ENCODE peak calls at places on chromosomes 16 and 17, in ten cellular contexts. I, J, H, N, Y, F, G, B, D and Z are unnamed samples.

GRCh38 chr16:19231881-19232280 is 53.6 kb upstream of the CLEC19A start:
- DNase-seq in I (no peak), J (no peak), H (no peak), N (no peak), Y (no peak), F (no peak), G (no peak), B (no peak), D (no peak), Z (no peak)

GRCh38 chr16:89924298-89924924 is 1.3 kb downstream of the TUBB3 start:
- DNase-seq in I (no peak), J (peak; percentile 24), H (no peak), N (no peak), Y (no peak), F (peak; percentile 54), G (no peak), B (no peak), D (no peak), Z (no peak)

GRCh38 chr16:26598061-26598460 is 468.7 kb upstream of the C16orf82 start:
- DNase-seq in I (no peak), J (peak; percentile 63), H (no peak), N (no peak), Y (no peak), F (no peak), G (peak; percentile 41), B (no peak), D (no peak), Z (no peak)

GRCh38 chr17:37532751-37533150 is 43.1 kb downstream of the DUSP14 start:
- DNase-seq in I (no peak), J (no peak), H (no peak), N (no peak), Y (no peak), F (no peak), G (no peak), B (no peak), D (no peak), Z (no peak)

GRCh38 chr17:79997004-79997673 is 38.5 kb downstream of the TBC1D16 start:
- DNase-seq in I (no peak), J (peak; percentile 74), H (no peak), N (no peak), Y (no peak), F (no peak), G (peak; percentile 64), B (no peak), D (no peak), Z (no peak)

GRCh38 chr17:79023886-79024771 is at the start of gene C1QTNF1:
- DNase-seq in I (peak; percentile 73), J (peak; percentile 35), H (no peak), N (peak; percentile 86), Y (peak; percentile 70), F (peak; percentile 88), G (no peak), B (peak; percentile 59), D (peak; percentile 84), Z (peak; percentile 75)

GRCh38 chr16:75965504-75966374 is 239.4 kb upstream of the CPHXL start:
- DNase-seq in I (no peak), J (no peak), H (no peak), N (no peak), Y (no peak), F (no peak), G (no peak), B (no peak), D (no peak), Z (no peak)

GRCh38 chr16:65032397-65032796 is 89.5 kb downstream of the CDH11 start:
- DNase-seq in I (no peak), J (no peak), H (no peak), N (no peak), Y (no peak), F (no peak), G (no peak), B (no peak), D (no peak), Z (no peak)

GRCh38 chr16:674968-675883 is at the start of gene RHBDL1:
- DNase-seq in I (no peak), J (no peak), H (no peak), N (no peak), Y (peak; percentile 57), F (peak; percentile 50), G (no peak), B (peak; percentile 51), D (no peak), Z (no peak)

GRCh38 chr17:80827646-80828643 is 163.7 kb upstream of the CHMP6 start:
- DNase-seq in I (no peak), J (no peak), H (no peak), N (peak; percentile 57), Y (no peak), F (no peak), G (no peak), B (no peak), D (peak; percentile 59), Z (peak; percentile 52)

GRCh38 chr17:43418441-43419374 is 19.9 kb downstream of the ARL4D start:
- DNase-seq in I (no peak), J (no peak), H (peak; percentile 59), N (peak; percentile 92), Y (peak; percentile 37), F (peak; percentile 80), G (no peak), B (peak; percentile 65), D (peak; percentile 86), Z (no peak)

GRCh38 chr17:81510798-81511549 is 1.6 kb downstream of the ACTG1 start:
- DNase-seq in I (peak; percentile 39), J (peak; percentile 28), H (no peak), N (no peak), Y (no peak), F (peak; percentile 55), G (no peak), B (no peak), D (peak; percentile 70), Z (no peak)

GRCh38 chr16:86676216-86676800 is 98.0 kb downstream of the FOXL1 start:
- DNase-seq in I (no peak), J (no peak), H (no peak), N (no peak), Y (no peak), F (no peak), G (no peak), B (no peak), D (no peak), Z (no peak)

GRCh38 chr16:5315914-5316313 is 218.3 kb upstream of the EEF2KMT start:
- DNase-seq in I (no peak), J (no peak), H (no peak), N (no peak), Y (no peak), F (no peak), G (no peak), B (no peak), D (no peak), Z (no peak)
- H3K9me3 ChIP-seq in I (no peaks in the 10 kb centered on the region), J (no peaks in the 10 kb centered on the region), H (no peaks in the 10 kb centered on the region), N (no peaks in the 10 kb centered on the region), Y (no peaks in the 10 kb centered on the region), F (no peaks in the 10 kb centered on the region), G (no peaks in the 10 kb centered on the region), B (no peaks in the 10 kb centered on the region), D (peaks cover 12% of the 10 kb centered on the region), Z (no peaks in the 10 kb centered on the region)

DNA sequence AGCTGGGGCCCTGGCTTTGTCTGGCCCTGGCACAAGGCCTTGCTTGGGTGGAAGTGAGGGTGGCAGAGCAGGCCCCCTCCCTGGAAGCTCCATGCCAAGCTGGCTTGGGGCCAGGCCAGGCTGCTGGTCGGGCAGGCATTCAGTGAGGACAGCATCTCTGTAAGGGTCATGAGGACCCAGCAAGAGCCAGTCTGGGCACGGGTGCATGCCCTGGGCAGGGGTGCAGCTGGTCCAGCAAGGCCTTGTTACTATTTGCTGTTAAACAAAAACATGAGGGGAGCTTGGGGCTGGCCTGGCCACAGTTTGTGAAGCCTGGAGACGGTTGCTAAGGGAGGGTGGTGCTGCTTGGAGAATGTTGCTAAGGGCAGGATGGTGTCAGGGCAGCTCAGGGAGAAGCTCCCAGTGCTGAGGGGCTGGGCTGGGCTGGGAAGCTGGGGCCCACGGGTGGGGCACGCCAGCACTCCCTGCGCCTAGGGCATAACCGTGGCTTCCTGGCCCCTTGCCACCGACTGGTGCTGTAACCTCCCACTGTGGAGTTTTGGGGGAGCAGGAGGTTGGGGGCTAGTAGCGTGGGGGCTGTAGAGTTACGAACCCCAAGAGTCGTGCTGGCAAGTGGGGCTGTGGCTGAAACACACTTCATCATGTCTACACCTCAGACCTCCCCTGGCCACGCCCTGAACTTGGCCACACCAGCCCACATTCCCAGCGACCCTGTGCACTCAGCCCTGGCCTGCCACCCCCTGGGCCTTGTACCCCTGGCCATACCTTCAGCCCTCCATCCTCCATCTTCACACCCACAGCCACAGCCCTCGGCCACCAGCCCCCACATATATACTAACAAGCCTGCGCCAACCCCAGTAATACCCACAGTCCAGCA is 1.6 kb downstream of the TPPP3 start:
- DNase-seq in I (no peak), J (no peak), H (no peak), N (peak; percentile 78), Y (no peak), F (no peak), G (no peak), B (no peak), D (peak; percentile 60), Z (peak; percentile 67)
- H3K4me1 ChIP-seq in I (peaks cover 19% of the 10 kb centered on the region), J (peaks cover 8% of the 10 kb centered on the region), H (peaks cover 13% of the 10 kb centered on the region), N (no peaks in the 10 kb centered on the region), Y (peaks cover 32% of the 10 kb centered on the region), F (peaks cover 10% of the 10 kb centered on the region), G (peaks cover 15% of the 10 kb centered on the region), B (peaks cover 41% of the 10 kb centered on the region), D (no peaks in the 10 kb centered on the region), Z (peaks cover 35% of the 10 kb centered on the region)

GRCh38 chr16:69861276-69862030 is 89.7 kb upstream of the CLEC18A start:
- DNase-seq in I (peak; percentile 61), J (no peak), H (peak; percentile 50), N (peak; percentile 82), Y (peak; percentile 60), F (peak; percentile 81), G (no peak), B (peak; percentile 26), D (peak; percentile 81), Z (no peak)
- H3K27ac ChIP-seq in I (peak overlapping the region; percentile 87), J (no peak overlapping the region), H (peak overlapping the region; percentile 70), N (peak overlapping the region; percentile 80), Y (peak overlapping the region; percentile 83), F (peak overlapping the region; percentile 92), G (no peak overlapping the region), B (peak overlapping the region; percentile 87), D (peak overlapping the region; percentile 84), Z (peak overlapping the region; percentile 66)

GRCh38 chr17:73522107-73522506 is 122.1 kb downstream of the SDK2 start:
- DNase-seq in I (no peak), J (no peak), H (no peak), N (no peak), Y (no peak), F (no peak), G (no peak), B (no peak), D (no peak), Z (no peak)

GRCh38 chr17:73522696-73523095 is 121.5 kb downstream of the SDK2 start:
- DNase-seq in I (no peak), J (no peak), H (no peak), N (no peak), Y (no peak), F (no peak), G (no peak), B (no peak), D (no peak), Z (no peak)

GRCh38 chr17:73528679-73529078 is 115.6 kb downstream of the SDK2 start:
- DNase-seq in I (no peak), J (no peak), H (no peak), N (no peak), Y (no peak), F (no peak), G (no peak), B (no peak), D (no peak), Z (no peak)

GRCh38 chr17:73526851-73527250 is 117.4 kb downstream of the SDK2 start:
- DNase-seq in I (no peak), J (no peak), H (no peak), N (no peak), Y (no peak), F (no peak), G (no peak), B (no peak), D (no peak), Z (no peak)

GRCh38 chr17:73524941-73525679 is 119.1 kb downstream of the SDK2 start:
- DNase-seq in I (no peak), J (no peak), H (no peak), N (no peak), Y (no peak), F (no peak), G (no peak), B (no peak), D (no peak), Z (no peak)
- H3K9me3 ChIP-seq in I (no peaks in the 10 kb centered on the region), J (no peaks in the 10 kb centered on the region), H (no peaks in the 10 kb centered on the region), N (no peaks in the 10 kb centered on the region), Y (no peaks in the 10 kb centered on the region), F (no peaks in the 10 kb centered on the region), G (no peaks in the 10 kb centered on the region), B (no peaks in the 10 kb centered on the region), D (no peaks in the 10 kb centered on the region), Z (no peaks in the 10 kb centered on the region)